ENCODE peak calls at places on chromosomes 7 and 10, in four cellular contexts. W is nucleus accumbens, Y is putamen, H is BE2C. S is an unnamed sample.

GRCh38 chr10:102831322-102832071 is 5.7 kb downstream of the CYP17A1 start:
- DNase-seq in W (no peak), H (no peak), Y (no peak), S (peak; percentile 68)

GRCh38 chr10:52437205-52437646 is 123.1 kb downstream of the DKK1 start:
- DNase-seq in W (no peak), H (no peak), Y (no peak), S (peak; percentile 22)

GRCh38 chr7:76353744-76354143 is 5.0 kb downstream of the YWHAG start:
- DNase-seq in H (no peak), Y (no peak), W (no peak), S (no peak)

GRCh38 chr7:43754596-43754995 is 3.9 kb upstream of the BLVRA start:
- DNase-seq in W (no peak), H (peak; percentile 48), Y (no peak), S (no peak)

GRCh38 chr10:52312999-52313349 is 1.1 kb upstream of the DKK1 start:
- DNase-seq in W (no peak), H (no peak), Y (no peak), S (no peak)

GRCh38 chr10:21509391-21510217 is 15.9 kb downstream of the SKIDA1 start:
- DNase-seq in H (no peak), Y (no peak), W (peak; percentile 59), S (no peak)

GRCh38 chr7:64087501-64087900 is 42.3 kb downstream of the ZNF727 start:
- DNase-seq in Y (no peak), W (no peak), H (no peak), S (no peak)

GRCh38 chr7:55426676-55427075 is 61.5 kb downstream of the LANCL2 start:
- DNase-seq in W (no peak), H (no peak), Y (no peak), S (no peak)

GRCh38 chr7:73652541-73652949 is 15.1 kb upstream of the VPS37D start:
- DNase-seq in W (no peak), Y (no peak), H (no peak), S (no peak)

GRCh38 chr7:66313913-66314568 is 108.9 kb downstream of the TPST1 start:
- DNase-seq in Y (no peak), H (no peak), W (no peak), S (no peak)

GRCh38 chr7:70426249-70426880 is 705.6 kb upstream of the GALNT17 start:
- DNase-seq in H (no peak), W (no peak), Y (peak; percentile 24), S (no peak)

GRCh38 chr7:142908290-142908689 is 22.7 kb upstream of the TRPV6 start:
- DNase-seq in Y (no peak), H (no peak), W (no peak), S (no peak)

GRCh38 chr10:34670101-34670500 is 145.0 kb downstream of the PARD3 start:
- DNase-seq in Y (no peak), H (no peak), W (no peak), S (no peak)

GRCh38 chr7:143388051-143388450 is 6.9 kb downstream of the ZYX start:
- DNase-seq in W (no peak), H (no peak), Y (no peak), S (no peak)

GRCh38 chr10:77428776-77429395 is 208.7 kb downstream of the KCNMA1 start:
- DNase-seq in W (no peak), H (peak; percentile 64), Y (no peak), S (peak; percentile 71)

GRCh38 chr7:98249106-98249505 is 2.9 kb downstream of the TECPR1 start:
- DNase-seq in W (no peak), Y (no peak), H (no peak), S (no peak)

GRCh38 chr10:85642421-85643170 is 724.0 kb downstream of the GRID1 start:
- DNase-seq in W (no peak), H (no peak), Y (no peak), S (peak; percentile 85)

GRCh38 chr10:113788604-113789083 is 37.2 kb downstream of the PLEKHS1 start:
- DNase-seq in Y (no peak), H (no peak), W (no peak), S (peak; percentile 96)

GRCh38 chr7:103445228-103446020 is 583 bp downstream of the SLC26A5 start:
- DNase-seq in W (no peak), H (peak; percentile 61), Y (no peak), S (peak; percentile 5)

GRCh38 chr7:26443006-26443405 is 151.3 kb downstream of the SNX10 start:
- DNase-seq in Y (no peak), H (no peak), W (no peak), S (no peak)

GRCh38 chr7:50792342-50793114 is 9.8 kb upstream of the GRB10 start:
- DNase-seq in W (no peak), Y (no peak), H (no peak), S (peak; percentile 75)

GRCh38 chr10:1417574-1417973 is 319.8 kb downstream of the ADARB2 start:
- DNase-seq in H (no peak), Y (no peak), W (no peak), S (no peak)

GRCh38 chr7:25722856-25723255 is 429.1 kb upstream of the NFE2L3 start:
- DNase-seq in H (no peak), Y (peak; percentile 57), W (no peak), S (no peak)

GRCh38 chr7:29527709-29528108 is 35.9 kb upstream of the PRR15 start:
- DNase-seq in Y (no peak), H (no peak), W (no peak), S (no peak)

GRCh38 chr7:157482517-157483120 is 145.8 kb downstream of the DNAJB6 start:
- DNase-seq in W (no peak), Y (no peak), H (no peak), S (no peak)